ENCODE peak calls at places on chromosomes 12 and 14, in four cellular contexts. X is fibroblast of the aortic adventitia, T is A172, A is hippocampal formation. P is an unnamed sample.

GRCh38 chr14:90508536-90509254 is 111.9 kb downstream of the CALM1 start:
- DNase-seq in X (no peak), T (no peak), A (no peak), P (peak)

GRCh38 chr14:79972230-79972629 is 239.1 kb downstream of the DIO2 start:
- DNase-seq in X (peak), A (no peak), T (no peak), P (no peak)

GRCh38 chr12:109111775-109112491 is 4.5 kb upstream of the ACACB start:
- DNase-seq in T (peak), A (peak), X (peak), P (peak)

GRCh38 chr12:106004289-106004688 is 134.5 kb downstream of the NUAK1 start:
- DNase-seq in T (no peak), X (no peak), A (no peak), P (no peak)

GRCh38 chr12:55682087-55682796 is 25.5 kb downstream of the ITGA7 start:
- DNase-seq in A (no peak), T (no peak), X (no peak), P (no peak)

GRCh38 chr14:92397839-92398564 is 75.0 kb downstream of the SLC24A4 start:
- DNase-seq in T (no peak), X (no peak), A (no peak), P (no peak)

GRCh38 chr12:93521225-93521854 is 51.1 kb upstream of the SOCS2 start:
- DNase-seq in T (no peak), X (peak), A (no peak), P (no peak)

GRCh38 chr14:98953544-98954346 is 318.3 kb downstream of the BCL11B start:
- DNase-seq in X (no peak), T (peak), A (no peak), P (no peak)